ENCODE peak calls at places on chromosomes 1 and 21, in four cellular contexts. M is fibroblast of lung, D is PC-3, F is mammary epithelial cell. J is an unnamed sample.

GRCh38 chr1:56423716-56424115 is 155.6 kb downstream of the PLPP3 start:
- DNase-seq in M (no peak), D (no peak), F (no peak), J (no peak)

GRCh38 chr1:58528518-58528917 is 18.0 kb downstream of the OMA1 start:
- DNase-seq in M (peak), D (peak), F (peak), J (no peak)

GRCh38 chr1:117683571-117684285 is 77.9 kb downstream of the TENT5C start:
- DNase-seq in M (peak), D (no peak), F (no peak), J (no peak)

GRCh38 chr1:109350182-109350581 is 43.4 kb upstream of the MYBPHL start:
- DNase-seq in M (no peak), D (no peak), F (no peak), J (no peak)

GRCh38 chr1:106956721-106957120 is 99.8 kb upstream of the PRMT6 start:
- DNase-seq in M (peak), D (no peak), F (no peak), J (peak)

GRCh38 chr1:23100074-23100748 is 68.4 kb downstream of the LUZP1 start:
- DNase-seq in M (peak), D (peak), F (peak), J (no peak)

GRCh38 chr21:38664821-38665220 is 140.9 kb upstream of the ETS2 start:
- DNase-seq in M (peak), D (no peak), F (no peak), J (no peak)

GRCh38 chr1:224431726-224432125 is 2.9 kb downstream of the WDR26 start:
- DNase-seq in M (no peak), D (no peak), F (no peak), J (no peak)

GRCh38 chr1:62962794-62963776 is 179.2 kb downstream of the ATG4C start:
- DNase-seq in M (peak), D (peak), F (peak), J (no peak)

GRCh38 chr1:14392887-14393365 is 205.6 kb upstream of the KAZN start:
- DNase-seq in M (no peak), D (no peak), F (no peak), J (no peak)

GRCh38 chr1:58442114-58442513 is 104.4 kb downstream of the OMA1 start:
- DNase-seq in M (no peak), D (no peak), F (no peak), J (no peak)

GRCh38 chr1:201282931-201283829 is at the start of gene PKP1:
- DNase-seq in M (peak), D (peak), F (peak), J (no peak)

GRCh38 chr1:223849352-223849751 is 3.6 kb upstream of the TP53BP2 start:
- DNase-seq in M (no peak), D (no peak), F (no peak), J (no peak)

GRCh38 chr1:16151985-16152384 is 3.9 kb downstream of the EPHA2 start:
- DNase-seq in M (no peak), D (no peak), F (no peak), J (no peak)
- H3K9ac ChIP-seq in M (peak), D (peak), F (peak), J (no peak)

GRCh38 chr1:3746389-3746783 is 5.9 kb upstream of the CCDC27 start:
- DNase-seq in M (no peak), D (peak), F (no peak), J (no peak)

GRCh38 chr1:3744646-3745045 is 7.6 kb upstream of the CCDC27 start:
- DNase-seq in M (no peak), D (no peak), F (no peak), J (no peak)

GRCh38 chr1:3745071-3745470 is 7.2 kb upstream of the CCDC27 start:
- DNase-seq in M (no peak), D (no peak), F (no peak), J (no peak)

GRCh38 chr1:3746784-3747521 is 5.3 kb upstream of the CCDC27 start:
- DNase-seq in M (peak), D (peak), F (peak), J (no peak)

DNA sequence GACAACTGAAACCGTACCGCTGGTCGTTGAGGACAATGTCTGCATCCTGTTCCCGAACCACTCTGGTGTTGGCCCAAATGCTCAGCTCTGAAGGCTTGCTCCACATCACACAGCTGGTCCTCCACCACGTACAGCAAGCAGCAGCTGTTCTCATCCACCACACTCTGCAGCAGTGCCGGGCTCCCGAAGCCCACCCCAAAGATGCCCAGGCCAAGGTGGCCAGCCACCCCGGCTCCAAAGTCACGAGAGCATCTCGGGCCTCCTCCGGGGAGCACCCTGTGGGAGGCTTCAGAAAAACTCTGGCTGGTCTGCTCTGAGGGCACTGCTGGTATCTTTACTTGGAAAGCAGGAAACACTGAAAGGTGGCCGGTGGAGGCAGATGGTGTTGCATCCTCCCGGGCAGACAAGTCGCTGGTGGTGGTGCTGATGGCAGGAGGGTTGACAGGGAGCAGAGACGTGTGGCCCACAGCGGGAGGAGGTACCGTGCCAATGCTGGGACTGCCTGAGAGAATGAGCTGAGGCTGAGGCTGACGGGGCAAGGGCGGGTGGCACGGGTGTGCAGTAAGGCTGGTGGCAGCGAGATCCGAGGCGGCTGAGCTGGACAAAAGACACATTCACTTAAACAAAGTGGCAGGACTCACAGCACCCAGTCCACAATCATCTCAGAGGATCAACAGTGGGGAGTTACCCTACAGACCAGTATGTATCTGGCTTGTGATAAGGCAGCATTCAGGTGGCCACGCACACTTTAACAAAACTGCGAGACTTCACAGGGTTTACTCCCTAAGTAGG is 6.5 kb upstream of the CCDC27 start:
- DNase-seq in M (no peak), D (no peak), F (no peak), J (no peak)
- TF ChIP-seq EZH2 in M (no peak), D (no peak), F (no peak), J (no peak)

GRCh38 chr1:225449261-225449660 is 21.4 kb upstream of the LBR start:
- DNase-seq in M (no peak), D (peak), F (peak), J (no peak)

GRCh38 chr1:225447001-225447615 is 19.3 kb upstream of the LBR start:
- DNase-seq in M (no peak), D (no peak), F (no peak), J (no peak)

GRCh38 chr1:225449774-225450173 is 21.9 kb upstream of the LBR start:
- DNase-seq in M (no peak), D (no peak), F (no peak), J (no peak)

GRCh38 chr1:225447649-225448048 is 19.8 kb upstream of the LBR start:
- DNase-seq in M (peak), D (no peak), F (no peak), J (no peak)

DNA sequence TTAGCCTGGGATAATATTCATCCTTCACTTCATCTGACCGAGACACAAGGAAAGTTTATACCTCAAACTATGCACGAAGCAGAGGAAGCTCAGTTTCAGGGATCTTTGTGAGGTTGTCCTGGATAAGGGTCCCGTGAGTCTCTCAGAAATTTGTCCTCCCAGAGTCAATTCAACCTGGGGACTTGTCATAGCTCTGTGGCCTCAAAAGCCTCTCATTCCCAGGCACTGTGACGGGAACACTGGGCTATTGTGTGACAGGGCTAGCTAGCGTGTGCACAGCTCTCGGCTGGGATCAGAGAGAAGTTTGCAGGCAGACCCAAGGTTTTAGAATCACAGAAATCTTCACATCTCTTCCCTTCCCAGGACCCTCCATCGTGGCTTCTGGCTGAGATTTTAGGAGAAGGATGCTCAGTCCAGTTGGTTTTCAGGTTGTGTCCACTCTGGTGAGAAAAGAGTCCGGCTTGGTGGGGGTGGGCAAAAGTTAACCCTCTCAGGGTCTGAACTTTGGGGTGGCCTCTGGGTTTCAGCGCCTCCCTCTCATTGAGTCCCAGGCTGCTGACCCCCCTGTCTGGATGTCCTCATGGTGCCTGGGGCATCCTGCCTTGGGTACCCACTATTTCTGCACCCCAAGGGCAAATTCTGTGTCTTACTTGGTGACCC is 20.4 kb upstream of the LBR start:
- DNase-seq in M (no peak), D (no peak), F (no peak), J (no peak)
- H3K9ac ChIP-seq in M (no peak), D (no peak), F (no peak), J (no peak)

GRCh38 chr1:161046574-161047167 is 894 bp upstream of the USF1 start:
- DNase-seq in M (no peak), D (no peak), F (no peak), J (no peak)

GRCh38 chr1:161047436-161048420 is 2.0 kb upstream of the USF1 start:
- DNase-seq in M (no peak), D (no peak), F (no peak), J (no peak)

GRCh38 chr1:161045749-161046573 is at the start of gene USF1:
- DNase-seq in M (peak), D (peak), F (peak), J (peak)

GRCh38 chr1:161044908-161045748 is 649 bp downstream of the USF1 start:
- DNase-seq in M (peak), D (peak), F (peak), J (no peak)

GRCh38 chr1:161044535-161044907 is 1.3 kb downstream of the USF1 start:
- DNase-seq in M (peak), D (no peak), F (no peak), J (no peak)
- TF ChIP-seq EZH2 in M (no peak), D (no peak), F (no peak), J (no peak)

GRCh38 chr1:165532053-165532452 is 11.7 kb upstream of the LRRC52 start:
- DNase-seq in M (no peak), D (no peak), F (no peak), J (no peak)
- H3K9ac ChIP-seq in M (no peak), D (no peak), F (no peak), J (no peak)

GRCh38 chr1:65066766-65067490 is 81.1 kb upstream of the AK4 start:
- DNase-seq in M (peak), D (peak), F (peak), J (no peak)
- TF ChIP-seq EZH2 in M (no peak), D (no peak), F (no peak), J (no peak)

GRCh38 chr1:110786802-110787327 is 86.1 kb upstream of the CD53 start:
- DNase-seq in M (no peak), D (no peak), F (no peak), J (no peak)
- H3K9ac ChIP-seq in M (no peak), D (no peak), F (no peak), J (no peak)

GRCh38 chr1:152112885-152113432 is 2.3 kb downstream of the TCHH start:
- DNase-seq in M (no peak), D (no peak), F (no peak), J (no peak)
- TF ChIP-seq EZH2 in M (no peak), D (no peak), F (no peak), J (no peak)

J was measured in SK-N-MC.